ENCODE peak calls at places on chromosomes 2 and 18, in four cellular contexts. U, K, G and V are unnamed samples.

GRCh38 chr2:32485399-32485798 is 128.6 kb downstream of the BIRC6 start:
- DNase-seq in U (no peak), K (no peak), G (no peak), V (peak)

GRCh38 chr2:177254433-177255226 is 9.9 kb downstream of the NFE2L2 start:
- DNase-seq in U (no peak), G (no peak), K (no peak), V (no peak)

GRCh38 chr18:51447351-51447896 is 249.9 kb upstream of the MEX3C start:
- DNase-seq in K (no peak), G (no peak), U (no peak), V (no peak)

GRCh38 chr2:23394700-23395099 is 9.7 kb downstream of the KLHL29 start:
- DNase-seq in U (no peak), K (no peak), G (no peak), V (no peak)

GRCh38 chr2:152580722-152581121 is 136.5 kb downstream of the PRPF40A start:
- DNase-seq in K (no peak), U (no peak), G (no peak), V (no peak)

GRCh38 chr2:69717902-69718301 is 24.0 kb upstream of the ANXA4 start:
- DNase-seq in K (no peak), U (no peak), G (no peak), V (no peak)

GRCh38 chr2:70708376-70709199 is 59.4 kb downstream of the ADD2 start:
- DNase-seq in G (no peak), U (no peak), K (no peak), V (no peak)

GRCh38 chr2:199108056-199108455 is 349.7 kb downstream of the SATB2 start:
- DNase-seq in G (no peak), U (no peak), K (no peak), V (no peak)

GRCh38 chr18:45359275-45360009 is 255.8 kb upstream of the SLC14A2 start:
- DNase-seq in K (peak), G (no peak), U (no peak), V (no peak)

GRCh38 chr2:235935773-235936172 is 232.4 kb downstream of the GBX2 start:
- DNase-seq in U (no peak), G (no peak), K (no peak), V (no peak)

GRCh38 chr2:66717491-66717890 is 282.6 kb downstream of the MEIS1 start:
- DNase-seq in G (no peak), K (no peak), U (no peak), V (no peak)

GRCh38 chr2:68774569-68775271 is 40.1 kb downstream of the ARHGAP25 start:
- DNase-seq in G (no peak), U (no peak), K (peak), V (no peak)

GRCh38 chr2:74743778-74744177 is 89.7 kb downstream of the SEMA4F start:
- DNase-seq in K (no peak), G (no peak), U (no peak), V (no peak)

GRCh38 chr18:46013484-46014189 is 46.5 kb upstream of the EPG5 start:
- DNase-seq in K (no peak), U (no peak), G (no peak), V (no peak)

GRCh38 chr2:104855174-104856085 is 1.5 kb downstream of the POU3F3 start:
- DNase-seq in U (no peak), G (no peak), K (no peak), V (no peak)

GRCh38 chr18:64017870-64018269 is 48.0 kb downstream of the SERPINB8 start:
- DNase-seq in G (no peak), U (no peak), K (no peak), V (peak)

GRCh38 chr2:26002617-26003310 is 20.5 kb upstream of the KIF3C start:
- DNase-seq in U (no peak), K (peak), G (peak), V (no peak)

GRCh38 chr2:223369889-223370288 is 232.3 kb downstream of the SCG2 start:
- DNase-seq in U (no peak), G (no peak), K (no peak), V (no peak)

GRCh38 chr18:12630136-12630535 is 27.8 kb downstream of the SPIRE1 start:
- DNase-seq in K (no peak), U (no peak), G (no peak), V (peak)

GRCh38 chr2:171482308-171482707 is 40.0 kb upstream of the CYBRD1 start:
- DNase-seq in G (no peak), U (no peak), K (no peak), V (no peak)

GRCh38 chr2:152062130-152063091 is 36.4 kb downstream of the CACNB4 start:
- DNase-seq in G (peak), K (no peak), U (no peak), V (peak)

GRCh38 chr2:227402321-227402720 is 14.6 kb upstream of the SCYGR1 start:
- DNase-seq in K (no peak), G (no peak), U (no peak), V (no peak)

GRCh38 chr2:231371430-231372054 is 24.0 kb upstream of the B3GNT7 start:
- DNase-seq in G (no peak), K (no peak), U (no peak), V (no peak)

DNA sequence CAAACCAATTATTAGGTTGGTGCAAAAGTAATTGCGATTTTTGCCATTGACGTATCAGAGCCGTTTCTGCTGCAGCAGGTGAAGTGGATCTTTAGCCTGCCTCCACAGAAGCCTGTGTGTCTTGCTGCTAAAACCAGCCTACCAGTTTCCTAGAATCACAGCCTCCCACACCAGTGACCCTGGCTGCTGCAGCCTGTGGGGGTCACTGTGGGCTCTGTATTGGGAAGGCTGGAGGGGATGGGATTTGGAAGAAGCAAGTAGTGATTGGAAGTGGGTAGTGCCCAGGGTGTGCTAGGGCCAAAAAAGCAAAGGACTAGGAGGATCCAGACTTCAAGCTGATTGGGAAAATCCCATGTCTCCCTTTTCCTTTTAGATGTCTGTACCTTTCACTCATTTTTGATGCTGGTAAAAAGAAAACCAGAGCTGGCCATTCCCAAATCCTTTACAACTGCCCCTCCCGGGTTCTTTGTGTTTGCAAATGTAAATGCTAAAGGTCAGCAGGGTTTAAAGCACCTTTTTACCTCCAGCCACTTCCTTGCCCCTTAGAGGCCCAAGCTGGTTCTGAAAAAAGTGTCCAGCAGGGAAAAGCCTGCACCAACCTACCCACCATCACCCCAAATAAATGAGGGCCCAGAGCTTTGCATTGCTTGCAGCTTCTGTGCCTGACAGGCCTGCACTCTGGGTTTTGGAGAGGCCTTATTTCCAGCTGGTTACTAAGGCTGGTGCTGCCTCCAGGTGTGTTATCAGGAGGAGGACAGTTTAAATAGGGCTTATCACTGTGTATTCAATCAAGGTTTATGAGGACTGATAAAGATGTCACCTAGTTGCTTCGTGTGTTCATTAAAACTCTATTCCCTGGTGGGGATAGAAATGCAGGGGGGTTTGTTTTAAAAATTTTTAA is 172.0 kb downstream of the MIB1 start:
- DNase-seq in U (no peak), G (no peak), K (no peak), V (no peak)
- TF ChIP-seq CTCF in U (no peak), G (no peak), K (no peak), V (no peak)

GRCh38 chr2:41759880-41760279 is 287.9 kb upstream of the PKDCC start:
- DNase-seq in K (no peak), U (no peak), G (no peak), V (no peak)

GRCh38 chr2:41763091-41763490 is 284.7 kb upstream of the PKDCC start:
- DNase-seq in K (no peak), U (no peak), G (no peak), V (no peak)

GRCh38 chr2:41768301-41768700 is 279.5 kb upstream of the PKDCC start:
- DNase-seq in G (no peak), K (no peak), U (no peak), V (no peak)

GRCh38 chr2:41764919-41765318 is 282.9 kb upstream of the PKDCC start:
- DNase-seq in U (no peak), G (no peak), K (no peak), V (no peak)
- TF ChIP-seq CTCF in U (no peak), G (no peak), K (no peak), V (no peak)

DNA sequence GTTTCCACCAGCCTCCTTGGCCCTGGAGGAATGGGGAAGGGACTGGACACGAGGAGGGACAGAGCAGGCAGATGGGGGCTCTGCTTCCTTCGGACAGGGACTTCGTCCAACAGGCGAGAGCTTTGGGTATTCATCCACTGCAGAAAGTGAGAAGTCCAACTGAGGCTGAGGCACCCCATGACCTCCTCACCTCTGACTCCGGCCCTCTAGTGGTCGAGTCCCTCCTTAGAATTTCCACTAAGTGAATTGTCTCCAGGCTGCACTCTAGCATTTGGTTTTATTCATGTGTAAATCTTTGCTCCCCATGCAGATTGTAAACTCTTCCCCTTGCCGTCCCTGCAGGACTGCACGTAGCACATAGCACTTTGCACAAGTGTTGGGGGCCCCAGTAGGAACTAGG is 75.6 kb downstream of the TMEM247 start:
- DNase-seq in K (no peak), U (no peak), G (no peak), V (no peak)
- TF ChIP-seq CTCF in K (peak), U (no peak), G (no peak), V (peak)

DNA sequence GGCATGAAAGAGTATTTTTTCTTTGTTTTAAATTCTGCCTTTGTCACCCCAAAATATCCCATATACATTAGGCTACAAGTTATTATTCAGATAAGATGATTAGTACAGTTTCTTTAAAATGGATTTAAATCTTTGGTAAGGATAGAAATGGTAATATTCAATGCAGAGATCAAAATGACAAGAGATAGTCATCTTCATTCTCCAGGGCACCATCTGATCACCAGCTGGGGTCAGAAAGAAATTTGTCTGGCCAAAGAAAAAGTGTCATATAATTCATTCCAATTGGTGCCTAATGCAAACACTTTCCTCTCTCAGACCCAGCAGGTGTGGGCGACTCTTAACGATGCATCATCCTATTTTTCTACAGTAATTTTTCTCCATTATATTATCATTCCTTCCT is 570.3 kb downstream of the TDRD15 start:
- DNase-seq in U (no peak), K (no peak), G (no peak), V (no peak)
- TF ChIP-seq CTCF in U (no peak), K (no peak), G (no peak), V (no peak)